ENCODE peak calls at places on chromosomes 1 and 21, in nine cellular contexts. F, X, Q, M, D, E, U, K and J are unnamed samples.
A peak's percentile ranks its signal among the peaks of the same experiment; 100 is the strongest.

GRCh38 chr1:31376374-31377134 is 3.7 kb upstream of the FABP3 start:
- DNase-seq in E (peak; percentile 100), F (peak; percentile 96), D (peak; percentile 78), Q (no peak), M (peak; percentile 79), X (peak; percentile 98), K (peak; percentile 90), U (no peak), J (no peak)

GRCh38 chr1:97806996-97807395 is 113.8 kb downstream of the DPYD start:
- DNase-seq in U (no peak), D (no peak), M (no peak), Q (no peak), X (no peak), E (peak; percentile 63), F (no peak), K (no peak), J (no peak)

GRCh38 chr1:50978144-50978851 is 8.3 kb downstream of the CDKN2C start:
- DNase-seq in X (peak; percentile 58), D (peak; percentile 86), Q (peak; percentile 26), M (peak; percentile 79), U (peak; percentile 75), K (no peak), F (peak; percentile 35), E (peak; percentile 72), J (peak; percentile 9)

GRCh38 chr1:53121319-53122172 is 20.9 kb downstream of the SLC1A7 start:
- DNase-seq in F (peak; percentile 87), M (no peak), X (no peak), K (no peak), U (no peak), Q (no peak), D (no peak), E (peak; percentile 61), J (no peak)

GRCh38 chr1:6030547-6031261 is 15.0 kb upstream of the KCNAB2 start:
- DNase-seq in K (no peak), X (no peak), D (no peak), M (no peak), U (no peak), F (no peak), E (no peak), Q (no peak), J (no peak)

GRCh38 chr1:199226163-199226562 is 587.3 kb downstream of the PTPRC start:
- DNase-seq in M (peak; percentile 40), Q (peak; percentile 65), E (peak; percentile 69), D (no peak), U (no peak), F (no peak), X (no peak), K (no peak), J (peak; percentile 37)

GRCh38 chr1:241706257-241706656 is 54.2 kb downstream of the WDR64 start:
- DNase-seq in E (peak; percentile 24), F (no peak), U (no peak), X (peak; percentile 19), K (no peak), D (no peak), M (peak; percentile 37), Q (no peak), J (no peak)

GRCh38 chr1:172185206-172185605 is 235.3 kb upstream of the C1orf105 start:
- DNase-seq in F (no peak), U (no peak), X (no peak), Q (no peak), E (peak; percentile 35), K (no peak), D (no peak), M (no peak), J (no peak)

GRCh38 chr1:244284641-244285156 is 167.0 kb downstream of the ADSS2 start:
- DNase-seq in F (no peak), U (no peak), D (no peak), M (no peak), X (no peak), K (no peak), Q (no peak), E (no peak), J (no peak)

GRCh38 chr1:94846286-94846685 is 26.1 kb downstream of the SLC44A3 start:
- DNase-seq in X (no peak), Q (no peak), U (no peak), K (no peak), F (no peak), D (no peak), M (no peak), E (no peak), J (no peak)

GRCh38 chr1:2952992-2953391 is 68.3 kb upstream of the ACTRT2 start:
- DNase-seq in F (no peak), E (no peak), Q (no peak), U (peak; percentile 12), X (no peak), K (no peak), D (peak; percentile 50), M (no peak), J (no peak)

GRCh38 chr1:30683699-30684098 is 39.7 kb downstream of the MATN1 start:
- DNase-seq in M (no peak), E (no peak), U (peak; percentile 14), X (no peak), F (no peak), Q (no peak), D (no peak), K (no peak), J (no peak)

GRCh38 chr1:59898927-59899326 is 27.6 kb downstream of the CYP2J2 start:
- DNase-seq in E (peak; percentile 63), F (no peak), Q (no peak), X (no peak), K (no peak), M (no peak), D (no peak), U (no peak), J (no peak)

GRCh38 chr1:21939650-21940374 is 2.7 kb upstream of the HSPG2 start:
- DNase-seq in X (peak; percentile 89), K (peak; percentile 62), M (peak; percentile 91), D (peak; percentile 98), F (peak; percentile 5), U (no peak), Q (no peak), E (peak; percentile 98), J (no peak)

GRCh38 chr21:45228171-45228641 is 59.5 kb downstream of the POFUT2 start:
- DNase-seq in U (peak; percentile 87), D (peak; percentile 69), Q (peak; percentile 82), K (no peak), E (peak; percentile 96), X (peak; percentile 91), F (no peak), M (peak; percentile 88), J (peak; percentile 80)

GRCh38 chr1:212479188-212479587 is 46.5 kb downstream of the NENF start:
- DNase-seq in E (no peak), X (no peak), F (no peak), M (no peak), U (no peak), K (no peak), Q (no peak), D (peak; percentile 43), J (no peak)

GRCh38 chr1:169312084-169312954 is 55.3 kb downstream of the NME7 start:
- DNase-seq in Q (peak; percentile 44), F (no peak), X (peak; percentile 85), K (no peak), D (no peak), M (peak; percentile 98), U (peak; percentile 71), E (peak; percentile 92), J (peak; percentile 28)

GRCh38 chr1:92922378-92923035 is 38.8 kb downstream of the DIPK1A start:
- DNase-seq in E (peak; percentile 64), K (no peak), F (no peak), D (no peak), U (no peak), Q (no peak), X (peak; percentile 71), M (no peak), J (no peak)

GRCh38 chr1:63973005-63973419 is 199.2 kb downstream of the ROR1 start:
- DNase-seq in E (no peak), Q (no peak), F (no peak), U (no peak), K (no peak), X (no peak), M (no peak), D (no peak), J (no peak)

GRCh38 chr1:233389867-233390266 is 62.3 kb downstream of the MAP3K21 start:
- DNase-seq in Q (no peak), U (no peak), E (no peak), F (peak; percentile 61), M (no peak), X (no peak), D (no peak), K (no peak), J (no peak)

GRCh38 chr1:186605762-186606350 is 74.4 kb downstream of the PTGS2 start:
- DNase-seq in K (no peak), E (peak; percentile 80), F (no peak), D (no peak), U (no peak), Q (peak; percentile 13), X (peak; percentile 49), M (peak; percentile 37), J (no peak)

GRCh38 chr1:32786856-32787255 is 30.3 kb downstream of the YARS1 start:
- DNase-seq in X (peak; percentile 35), M (peak; percentile 21), U (no peak), D (no peak), E (no peak), F (no peak), Q (no peak), K (no peak), J (no peak)

GRCh38 chr1:23422313-23422877 is 2.2 kb downstream of the TCEA3 start:
- DNase-seq in U (peak; percentile 77), X (peak; percentile 88), F (no peak), K (no peak), M (no peak), Q (peak; percentile 37), D (peak; percentile 92), E (peak; percentile 84), J (peak; percentile 36)

GRCh38 chr1:74652711-74653131 is 20.9 kb downstream of the ERICH3 start:
- DNase-seq in X (peak; percentile 3), K (no peak), Q (no peak), M (peak; percentile 90), U (no peak), E (peak; percentile 11), F (no peak), D (no peak), J (no peak)